ENCODE peak calls at places on chromosome 9, in four cellular contexts. A is suprapubic skin, P is HCT116, R is stomach. Q is an unnamed sample.
A peak's percentile ranks its signal among the peaks of the same experiment; 100 is the strongest.

GRCh38 chr9:135890190-135890861 is 17.0 kb downstream of the CAMSAP1 start:
- DNase-seq in A (no peak), R (peak; percentile 3), P (no peak), Q (peak; percentile 39)

GRCh38 chr9:71285191-71285656 is 163.8 kb upstream of the TRPM3 start:
- DNase-seq in P (peak; percentile 43), R (no peak), A (no peak), Q (no peak)

GRCh38 chr9:16304301-16304700 is 566.2 kb downstream of the BNC2 start:
- DNase-seq in A (no peak), R (no peak), P (no peak), Q (no peak)

GRCh38 chr9:95409650-95410426 is 92.3 kb upstream of the FANCC start:
- DNase-seq in A (no peak), P (peak; percentile 23), R (no peak), Q (no peak)

GRCh38 chr9:73869261-73869660 is 627.9 kb upstream of the RORB start:
- DNase-seq in P (no peak), A (no peak), R (peak; percentile 27), Q (no peak)

GRCh38 chr9:101486693-101487442 is 46.8 kb upstream of the RNF20 start:
- DNase-seq in R (peak; percentile 70), P (peak; percentile 51), A (peak; percentile 72), Q (peak; percentile 74)

GRCh38 chr9:5553211-5553610 is 42.9 kb downstream of the PDCD1LG2 start:
- DNase-seq in R (no peak), A (no peak), P (no peak), Q (no peak)

GRCh38 chr9:83956288-83957028 is 23.6 kb downstream of the HNRNPK start:
- DNase-seq in P (no peak), A (peak; percentile 86), R (peak; percentile 89), Q (peak; percentile 93)

GRCh38 chr9:125495137-125496119 is 211.6 kb downstream of the MAPKAP1 start:
- DNase-seq in A (no peak), R (no peak), P (peak; percentile 21), Q (no peak)

GRCh38 chr9:82810902-82811301 is 252.0 kb downstream of the RASEF start:
- DNase-seq in R (no peak), P (peak; percentile 59), A (no peak), Q (no peak)

GRCh38 chr9:18595597-18595996 is 121.6 kb downstream of the ADAMTSL1 start:
- DNase-seq in R (no peak), A (no peak), P (no peak), Q (no peak)

DNA sequence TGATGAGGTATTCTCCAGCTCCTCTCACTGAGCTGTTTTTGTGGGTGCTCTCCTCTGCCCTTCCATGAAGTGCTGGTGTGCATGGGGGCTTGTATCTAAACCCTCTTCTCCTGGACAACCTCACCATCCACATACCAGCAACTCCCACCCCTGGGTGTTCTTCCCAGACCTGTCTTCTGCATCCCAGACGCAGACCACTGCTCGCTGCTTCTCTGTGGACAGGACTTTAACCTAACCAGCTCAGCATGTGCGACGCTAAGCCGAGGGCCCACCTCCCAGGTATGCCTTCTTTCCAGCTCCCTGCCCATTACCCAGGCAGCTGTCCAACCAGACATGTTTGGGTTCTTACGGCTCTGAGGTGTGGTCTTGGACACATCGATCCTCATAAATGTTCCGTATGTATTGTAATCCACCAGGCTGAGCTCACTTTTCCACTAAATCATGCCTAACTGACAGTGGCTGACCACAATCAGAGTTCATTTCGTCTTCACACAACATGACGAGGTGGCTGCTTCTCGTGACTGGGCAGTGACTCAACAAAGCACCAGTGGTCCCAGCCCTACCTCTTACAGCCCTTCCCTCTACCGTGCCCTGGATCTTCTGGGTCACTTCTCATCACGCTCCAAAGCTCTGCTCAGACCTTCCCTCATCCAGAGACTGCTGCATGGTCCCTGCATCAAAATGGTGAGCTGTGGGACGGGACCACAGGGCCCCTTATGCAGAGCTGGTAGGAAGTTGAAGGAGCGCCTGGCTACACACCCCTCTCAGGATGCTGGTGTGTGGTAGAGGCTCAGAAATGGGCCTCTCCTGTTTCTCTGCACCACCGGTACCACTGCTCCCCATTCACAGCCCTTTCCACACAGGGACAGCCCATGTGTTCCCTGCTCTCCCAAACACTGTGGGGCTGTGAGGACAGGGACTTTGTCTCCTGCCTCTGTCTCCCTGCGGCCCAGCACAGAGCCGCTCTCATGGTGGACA is 9.6 kb upstream of the PTGES2 start:
- DNase-seq in R (no peak), A (peak; percentile 44), P (no peak), Q (peak; percentile 54)
- TF ChIP-seq POLR2A in R (no peak), A (no peak), P (no peak), Q (no peak)

GRCh38 chr9:131382850-131383729 is 10.8 kb upstream of the PRRC2B start:
- DNase-seq in P (no peak), A (no peak), R (peak; percentile 77), Q (no peak)
- TF ChIP-seq CTCF in P (no peak), A (no peak), R (no peak), Q (no peak)

DNA sequence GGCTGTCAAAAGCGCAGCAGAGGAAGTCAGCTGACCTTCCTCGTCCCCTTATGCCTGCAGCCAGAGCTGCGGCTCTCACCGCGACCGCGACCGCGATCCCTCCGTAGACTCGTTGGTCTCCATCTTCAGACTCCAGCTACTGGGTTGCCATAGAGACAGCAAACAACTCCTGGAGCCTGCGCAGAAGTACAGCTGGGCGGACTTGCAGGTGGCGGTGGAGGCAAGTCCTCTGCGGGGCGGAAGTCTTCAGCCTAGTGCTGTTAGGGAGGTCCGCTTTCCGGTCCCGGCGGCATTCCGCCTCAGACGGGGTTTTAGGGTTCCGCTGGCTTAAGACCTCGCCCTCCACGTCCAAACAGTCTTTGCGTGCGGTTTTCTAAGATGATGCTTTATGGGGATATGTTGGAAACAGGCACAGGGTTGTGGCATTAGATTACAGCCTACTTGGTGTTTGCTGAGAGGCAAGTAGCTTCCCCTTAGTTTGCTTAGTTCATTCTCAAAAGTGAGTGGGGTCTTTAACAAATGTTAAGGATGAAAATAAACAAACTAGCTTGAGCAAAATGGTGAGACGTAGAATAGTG is at the start of gene SPAG8:
- DNase-seq in R (peak; percentile 94), P (peak; percentile 38), A (peak; percentile 95), Q (peak; percentile 98)
- TF ChIP-seq POLR2A in R (no peak), P (no peak), A (no peak), Q (no peak)

GRCh38 chr9:10612649-10613398 is at the start of gene PTPRD:
- DNase-seq in A (no peak), P (no peak), R (peak; percentile 67), Q (peak; percentile 68)
- TF ChIP-seq CTCF in A (peak; percentile 24), P (no peak), R (no peak), Q (no peak)

GRCh38 chr9:36764364-36765076 is 191.8 kb downstream of the MELK start:
- DNase-seq in R (no peak), A (no peak), P (no peak), Q (no peak)

GRCh38 chr9:36763778-36764177 is 191.1 kb downstream of the MELK start:
- DNase-seq in P (no peak), R (no peak), A (no peak), Q (no peak)

GRCh38 chr9:36762958-36763357 is 190.3 kb downstream of the MELK start:
- DNase-seq in R (no peak), P (no peak), A (no peak), Q (no peak)

GRCh38 chr9:36765077-36765390 is 192.3 kb downstream of the MELK start:
- DNase-seq in R (no peak), A (no peak), P (no peak), Q (no peak)

GRCh38 chr9:36765468-36766341 is 193.0 kb downstream of the MELK start:
- DNase-seq in R (peak; percentile 60), A (peak; percentile 66), P (peak; percentile 91), Q (peak; percentile 95)
- TF ChIP-seq POLR2A in R (no peak), A (no peak), P (peak; percentile 83), Q (no peak)

GRCh38 chr9:89600831-89601230 is 4.0 kb upstream of the GADD45G start:
- DNase-seq in P (no peak), R (no peak), A (no peak), Q (no peak)

GRCh38 chr9:89596937-89597555 is 7.8 kb upstream of the GADD45G start:
- DNase-seq in R (no peak), A (no peak), P (no peak), Q (no peak)

GRCh38 chr9:89598926-89599325 is 5.9 kb upstream of the GADD45G start:
- DNase-seq in P (no peak), A (no peak), R (no peak), Q (no peak)

GRCh38 chr9:89595646-89596045 is 9.2 kb upstream of the GADD45G start:
- DNase-seq in A (no peak), P (no peak), R (no peak), Q (no peak)

DNA sequence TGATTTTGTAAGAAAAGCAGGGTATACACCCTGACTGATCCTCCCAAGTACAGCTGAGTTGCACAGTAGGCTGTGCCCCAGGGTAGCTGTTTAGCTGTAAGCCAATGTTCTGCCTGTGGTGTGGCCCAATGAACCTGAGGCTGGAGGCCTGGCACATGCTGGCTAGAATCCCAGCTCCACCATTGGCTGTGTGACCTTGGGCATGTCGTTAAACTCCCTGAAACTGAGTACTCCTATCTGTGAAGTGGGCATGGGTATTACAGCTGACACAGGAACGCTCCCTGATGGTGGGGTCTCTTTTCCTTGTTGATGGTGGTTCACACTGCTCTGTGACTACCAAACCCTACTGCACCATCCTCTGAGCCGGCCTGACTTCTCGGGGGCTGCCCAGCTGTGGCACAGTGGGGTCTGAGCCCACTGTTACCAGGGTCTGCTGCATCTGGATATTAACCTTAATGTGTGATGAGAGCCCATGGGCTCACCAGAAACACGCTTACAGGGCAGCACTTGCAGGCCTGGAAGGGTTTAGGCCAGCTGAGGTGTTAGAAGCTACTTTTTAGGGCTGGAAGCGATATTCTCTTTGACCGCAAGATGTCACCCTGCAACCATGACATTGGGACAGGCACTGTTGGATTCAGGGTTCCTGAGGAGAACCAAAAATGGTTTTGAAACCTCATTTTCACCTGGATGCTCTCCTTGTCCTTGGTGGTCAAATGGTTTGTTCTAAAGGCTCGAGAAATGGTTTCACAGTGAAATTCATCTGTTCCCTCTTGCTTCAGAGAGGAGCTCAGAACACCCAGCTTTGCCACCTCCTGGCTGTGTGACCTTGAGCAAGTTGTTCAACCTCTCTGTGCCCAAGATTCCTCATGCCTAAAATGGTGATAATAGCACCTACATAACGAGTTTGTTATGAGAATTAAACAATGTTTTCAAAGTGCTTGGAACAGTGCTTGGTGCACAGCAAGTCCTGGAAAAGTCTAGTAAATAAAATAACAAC is 6.8 kb upstream of the GADD45G start:
- DNase-seq in R (peak; percentile 64), A (no peak), P (no peak), Q (no peak)
- TF ChIP-seq CTCF in R (peak; percentile 70), A (peak; percentile 69), P (peak; percentile 93), Q (peak; percentile 74)

GRCh38 chr9:137426018-137426681 is 3.0 kb downstream of the NOXA1 start:
- DNase-seq in P (no peak), A (peak; percentile 58), R (no peak), Q (peak; percentile 74)

GRCh38 chr9:137421838-137422667 is 909 bp downstream of the EXD3 start:
- DNase-seq in P (no peak), A (no peak), R (no peak), Q (no peak)

GRCh38 chr9:137423001-137423809 is at the start of the genes EXD3 and NOXA1:
- DNase-seq in R (peak; percentile 96), A (peak; percentile 95), P (peak; percentile 86), Q (peak; percentile 98)

GRCh38 chr9:137423810-137424291 is 658 bp downstream of the NOXA1 start:
- DNase-seq in A (peak; percentile 81), R (peak; percentile 71), P (no peak), Q (peak; percentile 87)

DNA sequence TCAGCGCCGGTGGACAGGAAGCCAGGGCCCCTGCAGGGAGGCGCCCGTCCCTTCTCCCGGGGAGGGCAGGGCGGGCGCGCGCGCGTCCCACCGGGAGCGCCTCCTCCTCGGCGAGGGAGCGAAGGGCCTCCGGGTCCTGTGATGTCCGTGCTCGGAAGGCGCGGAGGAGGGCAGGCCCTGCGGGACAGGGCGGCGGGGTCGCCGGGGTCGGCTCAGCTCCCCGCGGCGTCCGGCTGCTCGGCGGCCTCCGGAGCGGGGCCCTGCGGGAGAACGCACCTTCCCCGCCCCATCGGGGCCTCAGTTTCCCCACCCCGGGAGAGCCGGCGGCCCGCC is 328 bp downstream of the EXD3 start:
- DNase-seq in A (peak; percentile 72), R (no peak), P (no peak), Q (peak; percentile 88)
- TF ChIP-seq POLR2A in A (no peak), R (no peak), P (no peak), Q (no peak)